ENCODE peak calls at places on chromosomes 6 and 20, in five cellular contexts. F is DND-41, S is adrenal gland, L is heart right ventricle, R is fibroblast of lung. N is an unnamed sample. For H3K27me3 and H3K4me1, the result is how much of the 10 kb centered on the place peaks cover.

GRCh38 chr6:156160788-156161150 is 616.4 kb upstream of the ARID1B start:
- DNase-seq in L (no peak), R (no peak), F (no peak), S (no peak), N (no peak)

GRCh38 chr6:50826037-50826761 is 7.5 kb downstream of the TFAP2B start:
- DNase-seq in S (no peak), L (no peak), F (no peak), R (no peak), N (no peak)

GRCh38 chr6:160667854-160668481 is 3.9 kb upstream of the LPA start:
- DNase-seq in L (no peak), F (peak), S (no peak), R (no peak), N (no peak)

GRCh38 chr6:110816677-110817076 is 1.4 kb upstream of the CDK19 start:
- DNase-seq in R (no peak), L (no peak), S (no peak), F (peak), N (no peak)

GRCh38 chr6:116034327-116034726 is 26.4 kb downstream of the FRK start:
- DNase-seq in S (no peak), F (no peak), R (peak), L (no peak), N (no peak)

GRCh38 chr20:23349338-23350006 is 1.1 kb upstream of the NXT1 start:
- DNase-seq in R (no peak), S (peak), F (no peak), L (no peak), N (no peak)

GRCh38 chr6:20717743-20718142 is 183.5 kb downstream of the CDKAL1 start:
- DNase-seq in F (no peak), L (no peak), S (no peak), R (no peak), N (no peak)

GRCh38 chr6:116876635-116877611 is at the start of gene RFX6:
- DNase-seq in S (no peak), F (no peak), L (no peak), R (no peak), N (no peak)

GRCh38 chr6:42211726-42212125 is 5.9 kb downstream of the MRPS10 start:
- DNase-seq in R (no peak), L (no peak), S (no peak), F (no peak), N (no peak)

GRCh38 chr6:54778731-54779130 is 67.8 kb upstream of the FAM83B start:
- DNase-seq in F (no peak), R (no peak), S (no peak), L (no peak), N (no peak)

GRCh38 chr6:112335736-112336135 is 11.4 kb upstream of the RFPL4B start:
- DNase-seq in F (no peak), S (no peak), R (no peak), L (no peak), N (no peak)

GRCh38 chr6:43187821-43188220 is 5.8 kb downstream of the CUL9 start:
- DNase-seq in L (no peak), S (no peak), F (no peak), R (no peak), N (peak)

GRCh38 chr6:30782425-30783014 is 38.2 kb upstream of the IER3 start:
- DNase-seq in L (no peak), F (no peak), R (peak), S (no peak), N (no peak)

GRCh38 chr6:56642366-56643261 is at the start of gene DST:
- DNase-seq in R (peak), S (no peak), F (no peak), L (no peak), N (peak)

GRCh38 chr6:22409487-22409886 is 112.7 kb upstream of the PRL start:
- DNase-seq in S (no peak), R (peak), L (no peak), F (no peak), N (no peak)

GRCh38 chr20:58058421-58059140 is 169.9 kb downstream of the ANKRD60 start:
- DNase-seq in F (no peak), R (no peak), L (no peak), S (no peak), N (no peak)

GRCh38 chr6:157727629-157728182 is 95.3 kb upstream of the SNX9 start:
- DNase-seq in L (no peak), F (no peak), R (no peak), S (no peak), N (no peak)

GRCh38 chr20:49399329-49399728 is 83.1 kb downstream of the KCNB1 start:
- DNase-seq in L (no peak), F (no peak), S (no peak), R (peak), N (peak)

GRCh38 chr20:60137657-60138245 is 179.5 kb downstream of the CDH26 start:
- DNase-seq in F (peak), L (no peak), S (no peak), R (no peak), N (no peak)

GRCh38 chr6:106860940-106861339 is 113.6 kb downstream of the CD24 start:
- DNase-seq in S (no peak), F (no peak), R (no peak), L (no peak), N (no peak)

GRCh38 chr6:37175332-37176267 is 5.6 kb downstream of the PIM1 start:
- DNase-seq in R (no peak), F (no peak), L (no peak), S (no peak), N (no peak)

GRCh38 chr20:12237772-12238171 is 320.1 kb downstream of the BTBD3 start:
- DNase-seq in L (peak), S (no peak), F (no peak), R (no peak), N (no peak)

GRCh38 chr6:30781697-30782424 is 37.5 kb upstream of the IER3 start:
- DNase-seq in L (peak), S (peak), F (peak), R (peak), N (peak)

GRCh38 chr6:125584468-125584939 is 164.9 kb upstream of the HEY2 start:
- DNase-seq in L (peak), F (no peak), R (peak), S (peak), N (no peak)

GRCh38 chr20:10603971-10604864 is 69.6 kb downstream of the JAG1 start:
- DNase-seq in F (no peak), R (peak), L (peak), S (peak), N (no peak)

GRCh38 chr20:19492116-19492515 is 265.9 kb upstream of the RIN2 start:
- DNase-seq in R (no peak), S (no peak), L (no peak), F (no peak), N (no peak)

GRCh38 chr6:33410711-33411631 is at the start of gene PHF1:
- DNase-seq in S (peak), F (peak), L (peak), R (peak), N (no peak)

GRCh38 chr20:48371211-48371610 is 456.6 kb downstream of the PREX1 start:
- DNase-seq in S (no peak), R (no peak), F (no peak), L (no peak), N (no peak)

GRCh38 chr6:1590580-1590979 is 19.1 kb upstream of the FOXC1 start:
- DNase-seq in L (no peak), S (no peak), R (no peak), F (no peak), N (no peak)

GRCh38 chr20:35515949-35516645 is 13.4 kb downstream of the C20orf173 start:
- DNase-seq in F (no peak), R (peak), L (no peak), S (peak), N (no peak)

GRCh38 chr6:46993846-46994245 is 48.3 kb downstream of the ADGRF1 start:
- DNase-seq in L (no peak), S (no peak), F (no peak), R (peak), N (peak)

GRCh38 chr6:170456886-170457698 is 96.0 kb downstream of the PSMB1 start:
- DNase-seq in R (no peak), S (no peak), L (no peak), F (no peak), N (no peak)

GRCh38 chr6:81002126-81002525 is 750.4 kb downstream of the TENT5A start:
- DNase-seq in R (peak), S (no peak), L (no peak), F (no peak), N (no peak)

GRCh38 chr6:166957087-166957804 is 896 bp upstream of the RNASET2 start:
- DNase-seq in F (peak), L (peak), R (no peak), S (peak), N (no peak)

GRCh38 chr6:166956444-166957086 is at the start of gene RNASET2:
- DNase-seq in L (peak), F (peak), R (peak), S (peak), N (peak)

GRCh38 chr6:166958926-166959861 is 2.8 kb upstream of the RNASET2 start:
- DNase-seq in R (no peak), L (no peak), F (peak), S (no peak), N (no peak)

GRCh38 chr6:166955865-166956443 is 396 bp downstream of the RNASET2 start:
- DNase-seq in S (peak), L (no peak), F (peak), R (peak), N (no peak)

DNA sequence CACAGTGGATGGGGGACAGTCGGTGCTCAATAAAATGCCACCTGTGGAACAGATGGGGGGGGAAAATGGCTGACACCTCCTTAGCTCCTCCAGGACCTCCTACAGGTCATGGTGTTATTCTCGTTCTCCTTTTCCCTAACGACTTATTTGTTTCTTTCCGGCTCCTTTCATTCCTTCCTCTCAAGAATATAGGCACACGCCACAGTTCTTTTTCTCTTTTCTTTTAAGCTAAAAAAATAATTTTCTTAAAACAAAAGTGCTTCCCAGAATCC is 1.4 kb upstream of the RNASET2 start:
- DNase-seq in F (no peak), S (no peak), R (no peak), L (no peak), N (no peak)
- H3K4me3 ChIP-seq in F (no peak), S (no peak), R (no peak), L (no peak), N (no peak)

GRCh38 chr6:397604-398003 is 6.1 kb downstream of the IRF4 start:
- DNase-seq in L (no peak), S (no peak), R (no peak), F (no peak), N (no peak)

GRCh38 chr6:395432-396125 is 4.0 kb downstream of the IRF4 start:
- DNase-seq in L (no peak), R (no peak), S (no peak), F (no peak), N (no peak)

GRCh38 chr6:394641-395289 is 3.2 kb downstream of the IRF4 start:
- DNase-seq in L (no peak), F (no peak), S (no peak), R (no peak), N (no peak)

GRCh38 chr6:397056-397455 is 5.5 kb downstream of the IRF4 start:
- DNase-seq in F (no peak), R (no peak), S (no peak), L (no peak), N (no peak)

DNA sequence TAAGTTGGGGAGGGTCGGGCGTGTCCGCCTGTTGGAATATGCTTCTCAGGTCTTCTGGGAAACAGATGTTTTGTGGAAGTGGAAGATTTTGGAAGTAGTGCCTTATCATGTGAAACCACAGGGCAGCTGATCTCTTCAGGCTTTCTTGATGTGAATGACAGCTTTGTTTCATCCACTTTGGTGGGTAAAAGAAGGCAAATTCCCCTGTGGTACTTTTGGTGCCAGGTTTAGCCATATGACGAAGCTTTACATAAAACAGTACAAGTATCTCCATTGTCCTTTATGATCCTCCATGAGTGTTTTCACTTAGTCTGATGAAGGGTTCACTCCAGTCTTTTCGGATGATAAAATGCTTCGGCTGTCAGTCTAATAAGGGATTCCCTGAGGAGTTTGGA is 4.6 kb downstream of the IRF4 start:
- DNase-seq in R (no peak), S (no peak), L (no peak), F (no peak), N (no peak)
- H3K27me3 ChIP-seq in R (under half), S (under half), L (half or more), F (under half), N (half or more)

GRCh38 chr6:109456710-109457595 is 1.4 kb upstream of the MICAL1 start:
- DNase-seq in S (peak), L (peak), R (peak), F (no peak), N (no peak)
- H3K4me1 ChIP-seq in S (under half), L (under half), R (under half), F (under half), N (under half)

GRCh38 chr6:38715016-38715809 is at the start of gene DNAH8:
- DNase-seq in R (peak), L (no peak), S (no peak), F (no peak), N (no peak)
- H3K4me3 ChIP-seq in R (no peak), L (peak), S (no peak), F (no peak), N (no peak)

GRCh38 chr20:46035713-46036112 is 6.7 kb downstream of the SLC12A5 start:
- DNase-seq in S (no peak), L (no peak), F (no peak), R (no peak), N (peak)

GRCh38 chr20:46034039-46034438 is 5.0 kb downstream of the SLC12A5 start:
- DNase-seq in R (no peak), L (no peak), S (no peak), F (no peak), N (no peak)

GRCh38 chr20:46036370-46036769 is 7.4 kb downstream of the SLC12A5 start:
- DNase-seq in F (no peak), S (no peak), L (no peak), R (no peak), N (peak)

GRCh38 chr20:46037036-46037435 is 8.0 kb downstream of the SLC12A5 start:
- DNase-seq in R (no peak), S (no peak), F (no peak), L (no peak), N (peak)

DNA sequence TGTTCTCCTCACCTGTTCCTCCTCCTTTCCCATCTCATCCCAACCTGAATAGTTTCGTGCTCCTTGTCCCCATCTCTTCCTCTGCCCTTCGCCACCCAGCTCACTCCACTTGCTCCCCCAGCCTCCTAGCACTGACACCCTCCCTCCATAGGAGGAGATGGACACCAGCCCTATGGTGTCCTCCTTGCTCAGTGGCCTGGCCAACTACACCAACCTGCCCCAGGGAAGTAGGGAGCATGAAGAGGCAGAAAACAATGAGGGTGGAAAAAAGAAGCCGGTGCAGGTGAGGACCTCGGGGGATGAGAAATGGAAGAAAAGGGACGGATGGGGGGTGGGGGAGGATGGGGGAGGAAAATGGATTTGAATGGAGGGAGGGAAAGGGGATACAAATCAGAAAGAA is 6.2 kb downstream of the SLC12A5 start:
- DNase-seq in F (no peak), R (no peak), S (no peak), L (no peak), N (peak)
- H3K27me3 ChIP-seq in F (under half), R (under half), S (under half), L (half or more), N (half or more)

GRCh38 chr6:44220913-44221290 is 2.5 kb upstream of the SLC29A1 start:
- DNase-seq in R (no peak), L (no peak), S (no peak), F (no peak), N (no peak)
- H3K4me1 ChIP-seq in R (under half), L (half or more), S (half or more), F (under half), N (under half)

GRCh38 chr6:39225946-39226437 is 3.3 kb downstream of the KCNK5 start:
- DNase-seq in L (no peak), S (no peak), R (no peak), F (peak), N (no peak)
- H3K4me3 ChIP-seq in L (no peak), S (no peak), R (no peak), F (no peak), N (no peak)

N was measured in RWPE2.